ENCODE peak calls at places on chromosomes 3 and 15, in eight cellular contexts. H, Z, A, X, L, R, W and O are unnamed samples. For H3K27me3 and H3K36me3, the result is how much of the 10 kb centered on the place peaks cover.

GRCh38 chr15:73268457-73268856 is 100.3 kb downstream of the HCN4 start:
- DNase-seq in H (no peak), Z (no peak), A (no peak), X (no peak), L (no peak), R (no peak), W (no peak), O (no peak)

GRCh38 chr3:42755681-42756578 is 17.1 kb downstream of the CCDC13 start:
- DNase-seq in H (peak), Z (no peak), A (no peak), X (peak), L (no peak), R (peak), W (no peak), O (peak)

GRCh38 chr3:31165399-31165860 is 271.0 kb upstream of the GADL1 start:
- DNase-seq in H (no peak), Z (no peak), A (no peak), X (peak), L (no peak), R (no peak), W (no peak), O (no peak)

GRCh38 chr3:37216597-37217097 is 42.3 kb upstream of the LRRFIP2 start:
- DNase-seq in H (no peak), Z (no peak), A (no peak), X (no peak), L (no peak), R (no peak), W (no peak), O (no peak)

GRCh38 chr3:61371123-61371522 is 119.9 kb upstream of the FHIT start:
- DNase-seq in H (no peak), Z (no peak), A (no peak), X (peak), L (no peak), R (no peak), W (no peak), O (peak)

GRCh38 chr3:124269619-124270018 is 277.7 kb upstream of the ROPN1 start:
- DNase-seq in H (no peak), Z (no peak), A (no peak), X (no peak), L (no peak), R (no peak), W (no peak), O (no peak)

GRCh38 chr3:184570501-184570900 is 8.9 kb downstream of the EPHB3 start:
- DNase-seq in H (no peak), Z (no peak), A (no peak), X (peak), L (no peak), R (no peak), W (no peak), O (peak)

GRCh38 chr15:82829234-82829633 is 19.8 kb downstream of the WHAMM start:
- DNase-seq in H (no peak), Z (no peak), A (no peak), X (no peak), L (no peak), R (no peak), W (no peak), O (peak)

GRCh38 chr3:187445352-187445751 is 77.2 kb downstream of the RTP4 start:
- DNase-seq in H (no peak), Z (no peak), A (no peak), X (no peak), L (no peak), R (no peak), W (no peak), O (no peak)

GRCh38 chr3:4948395-4948794 is 30.8 kb upstream of the BHLHE40 start:
- DNase-seq in H (no peak), Z (no peak), A (no peak), X (no peak), L (no peak), R (no peak), W (no peak), O (no peak)

GRCh38 chr15:58138106-58138505 is at the start of gene AQP9:
- DNase-seq in H (no peak), Z (no peak), A (no peak), X (no peak), L (no peak), R (peak), W (no peak), O (no peak)

GRCh38 chr3:154209499-154209898 is 88.3 kb downstream of the ARHGEF26 start:
- DNase-seq in H (no peak), Z (no peak), A (no peak), X (no peak), L (no peak), R (no peak), W (no peak), O (no peak)

GRCh38 chr3:21912656-21913055 is 161.6 kb upstream of the ZNF385D start:
- DNase-seq in H (no peak), Z (no peak), A (no peak), X (no peak), L (no peak), R (no peak), W (no peak), O (no peak)

GRCh38 chr3:128863560-128863959 is 15.9 kb upstream of the ACAD9 start:
- DNase-seq in H (no peak), Z (no peak), A (no peak), X (no peak), L (no peak), R (no peak), W (no peak), O (no peak)

GRCh38 chr15:55530861-55531313 is 22.9 kb upstream of the DNAAF4 start:
- DNase-seq in H (no peak), Z (no peak), A (no peak), X (no peak), L (no peak), R (peak), W (no peak), O (no peak)

GRCh38 chr15:71115567-71116351 is 488 bp downstream of the THSD4 start:
- DNase-seq in H (peak), Z (peak), A (peak), X (peak), L (no peak), R (peak), W (peak), O (peak)

GRCh38 chr3:178699810-178700209 is 163.6 kb downstream of the KCNMB2 start:
- DNase-seq in H (no peak), Z (no peak), A (no peak), X (no peak), L (no peak), R (no peak), W (no peak), O (no peak)

GRCh38 chr3:129633751-129634481 is 27.4 kb upstream of the PLXND1 start:
- DNase-seq in H (no peak), Z (no peak), A (no peak), X (no peak), L (no peak), R (no peak), W (no peak), O (peak)

GRCh38 chr3:64916937-64917336 is 229.1 kb upstream of the ADAMTS9 start:
- DNase-seq in H (no peak), Z (no peak), A (no peak), X (no peak), L (no peak), R (no peak), W (no peak), O (peak)

GRCh38 chr15:65767264-65767595 is 24.9 kb downstream of the DENND4A start:
- DNase-seq in H (no peak), Z (no peak), A (no peak), X (no peak), L (no peak), R (no peak), W (no peak), O (no peak)

GRCh38 chr3:81816473-81817260 is 55.2 kb upstream of the GBE1 start:
- DNase-seq in H (no peak), Z (no peak), A (no peak), X (peak), L (no peak), R (no peak), W (no peak), O (no peak)

GRCh38 chr3:100027321-100027720 is 87.0 kb downstream of the FILIP1L start:
- DNase-seq in H (no peak), Z (no peak), A (no peak), X (no peak), L (no peak), R (peak), W (no peak), O (no peak)

GRCh38 chr3:153783804-153784203 is 337.4 kb upstream of the ARHGEF26 start:
- DNase-seq in H (no peak), Z (no peak), A (no peak), X (no peak), L (no peak), R (no peak), W (no peak), O (no peak)

GRCh38 chr3:29307229-29307796 is 26.4 kb downstream of the RBMS3 start:
- DNase-seq in H (no peak), Z (no peak), A (no peak), X (no peak), L (no peak), R (no peak), W (no peak), O (no peak)

GRCh38 chr3:180196658-180197057 is 159.9 kb upstream of the PEX5L start:
- DNase-seq in H (no peak), Z (no peak), A (no peak), X (no peak), L (no peak), R (no peak), W (no peak), O (no peak)

DNA sequence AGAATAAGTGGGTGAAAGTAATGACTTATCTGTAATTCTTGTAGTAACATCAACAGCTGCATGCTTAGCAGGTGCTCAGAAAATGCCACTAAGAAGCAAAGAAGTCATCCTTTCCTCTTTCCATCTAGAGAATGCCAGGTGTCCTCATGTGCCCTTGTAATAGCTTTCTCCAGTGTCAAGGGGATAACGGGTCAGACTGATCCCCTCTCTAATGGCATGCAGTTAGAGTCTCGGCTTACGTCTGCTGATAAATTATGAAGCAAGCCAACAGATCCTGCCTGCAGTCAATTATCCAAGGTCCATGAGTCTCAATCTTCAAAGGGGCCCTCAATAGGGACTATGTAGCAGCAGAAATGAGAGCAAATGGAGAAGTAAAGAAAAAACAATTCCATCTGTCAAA is 162.7 kb upstream of the PEX5L start:
- DNase-seq in H (no peak), Z (no peak), A (no peak), X (no peak), L (no peak), R (no peak), W (no peak), O (no peak)
- H3K4me3 ChIP-seq in H (no peak), Z (no peak), A (no peak), X (no peak), L (no peak), R (no peak), W (no peak), O (no peak)

GRCh38 chr3:71983694-71984093 is 198.7 kb upstream of the PROK2 start:
- DNase-seq in H (no peak), Z (no peak), A (no peak), X (no peak), L (no peak), R (no peak), W (no peak), O (no peak)

GRCh38 chr3:71975573-71975972 is 190.6 kb upstream of the PROK2 start:
- DNase-seq in H (no peak), Z (no peak), A (no peak), X (no peak), L (no peak), R (no peak), W (no peak), O (no peak)

GRCh38 chr3:71977525-71977924 is 192.6 kb upstream of the PROK2 start:
- DNase-seq in H (no peak), Z (no peak), A (no peak), X (no peak), L (no peak), R (no peak), W (no peak), O (no peak)

GRCh38 chr3:71978150-71978721 is 193.3 kb upstream of the PROK2 start:
- DNase-seq in H (no peak), Z (no peak), A (no peak), X (no peak), L (no peak), R (no peak), W (no peak), O (no peak)

DNA sequence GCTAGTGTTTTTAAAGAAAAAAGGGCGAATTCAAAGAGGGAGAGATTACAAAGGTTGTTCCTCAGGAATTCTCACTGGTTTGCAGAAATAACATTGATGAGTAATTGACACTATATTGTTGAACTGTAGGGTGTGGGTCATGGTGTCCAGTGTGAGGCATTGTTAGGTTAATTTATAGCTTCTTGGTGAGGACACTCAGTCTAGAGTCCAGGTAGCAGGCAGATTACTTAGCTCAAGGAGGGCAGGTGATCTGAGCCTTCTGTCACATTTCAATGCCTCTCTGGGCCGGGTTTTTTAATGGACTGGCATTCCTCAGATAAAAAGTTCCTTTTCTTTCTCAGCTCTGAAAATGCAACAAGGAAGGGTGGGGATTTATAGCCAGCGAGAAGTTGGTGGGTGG is 194.2 kb upstream of the PROK2 start:
- DNase-seq in H (no peak), Z (no peak), A (no peak), X (no peak), L (no peak), R (no peak), W (no peak), O (no peak)
- H3K27me3 ChIP-seq in H (under half), Z (under half), A (under half), X (under half), L (under half), R (under half), W (half or more), O (under half)

GRCh38 chr3:142509079-142509478 is 61.2 kb upstream of the XRN1 start:
- DNase-seq in H (no peak), Z (no peak), A (no peak), X (no peak), L (no peak), R (no peak), W (no peak), O (no peak)
- H3K36me3 ChIP-seq in H (under half), Z (under half), A (half or more), X (under half), L (under half), R (under half), W (half or more), O (under half)

GRCh38 chr15:67092726-67093125 is 27.3 kb downstream of the SMAD3 start:
- DNase-seq in H (no peak), Z (no peak), A (no peak), X (no peak), L (no peak), R (no peak), W (no peak), O (no peak)

GRCh38 chr15:67091073-67091965 is 25.9 kb downstream of the SMAD3 start:
- DNase-seq in H (peak), Z (no peak), A (peak), X (no peak), L (no peak), R (peak), W (peak), O (no peak)

GRCh38 chr15:67090297-67091072 is 25.1 kb downstream of the SMAD3 start:
- DNase-seq in H (no peak), Z (no peak), A (no peak), X (no peak), L (no peak), R (no peak), W (no peak), O (no peak)

GRCh38 chr15:67093146-67093874 is 27.9 kb downstream of the SMAD3 start:
- DNase-seq in H (peak), Z (no peak), A (peak), X (no peak), L (peak), R (no peak), W (peak), O (no peak)

DNA sequence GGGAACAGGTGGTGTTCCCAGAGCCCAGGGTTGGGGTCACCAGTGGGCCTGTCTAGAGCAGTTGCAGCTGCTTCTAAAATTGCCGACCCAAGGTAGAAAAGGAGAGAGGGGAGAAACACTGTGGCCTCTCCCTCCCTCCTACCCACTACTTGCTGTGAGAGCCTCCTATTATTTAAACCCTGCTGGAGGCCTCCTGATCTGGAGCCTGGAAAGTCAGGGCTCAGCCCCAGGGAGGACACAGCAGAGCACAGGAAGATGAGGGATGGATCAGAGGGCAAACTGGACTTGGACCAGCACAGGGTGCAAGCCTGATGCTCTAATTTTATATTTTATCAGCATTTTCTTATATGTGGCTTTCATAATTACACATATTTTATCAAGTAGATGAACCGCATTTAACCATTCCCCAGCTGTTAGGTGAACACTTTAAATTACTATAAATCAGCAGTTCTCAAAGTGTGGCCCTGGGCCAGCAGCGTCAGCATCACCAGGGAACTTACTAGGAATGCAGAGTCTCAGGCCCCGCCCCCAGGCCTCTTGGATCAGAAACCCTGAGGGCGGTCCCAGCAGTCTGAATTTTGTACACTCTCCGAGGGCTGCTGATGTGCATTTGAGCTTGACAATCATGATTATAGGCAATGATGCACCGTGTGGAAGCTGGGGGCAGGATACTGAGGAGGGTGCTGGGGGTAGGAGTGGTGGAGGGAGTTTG is 26.7 kb downstream of the SMAD3 start:
- DNase-seq in H (no peak), Z (no peak), A (no peak), X (peak), L (no peak), R (no peak), W (no peak), O (peak)
- H3K4me3 ChIP-seq in H (no peak), Z (no peak), A (no peak), X (peak), L (no peak), R (no peak), W (no peak), O (no peak)

DNA sequence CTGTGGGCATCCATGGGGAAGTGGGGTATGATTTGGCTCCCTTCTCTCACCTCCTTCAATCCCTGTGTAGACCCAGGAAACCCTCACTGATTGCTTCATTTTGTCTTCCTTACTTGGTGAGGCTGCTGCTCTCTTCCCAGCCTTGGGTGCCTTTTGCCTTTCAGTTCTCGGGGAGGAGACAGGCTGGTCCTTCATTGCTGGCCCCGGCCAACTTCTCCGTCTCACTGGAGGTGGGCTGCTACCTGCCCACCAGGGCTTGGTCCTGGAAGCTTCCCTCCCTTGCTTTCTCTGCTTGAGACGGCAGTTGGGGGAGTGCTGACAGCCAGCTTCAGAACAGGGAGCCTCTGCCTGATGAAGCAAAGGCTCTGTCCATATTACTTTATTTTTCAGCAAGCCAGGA is 4.7 kb downstream of the FOXL2 start:
- DNase-seq in H (no peak), Z (no peak), A (no peak), X (no peak), L (no peak), R (no peak), W (no peak), O (no peak)
- H3K27me3 ChIP-seq in H (under half), Z (under half), A (half or more), X (half or more), L (half or more), R (under half), W (half or more), O (half or more)

DNA sequence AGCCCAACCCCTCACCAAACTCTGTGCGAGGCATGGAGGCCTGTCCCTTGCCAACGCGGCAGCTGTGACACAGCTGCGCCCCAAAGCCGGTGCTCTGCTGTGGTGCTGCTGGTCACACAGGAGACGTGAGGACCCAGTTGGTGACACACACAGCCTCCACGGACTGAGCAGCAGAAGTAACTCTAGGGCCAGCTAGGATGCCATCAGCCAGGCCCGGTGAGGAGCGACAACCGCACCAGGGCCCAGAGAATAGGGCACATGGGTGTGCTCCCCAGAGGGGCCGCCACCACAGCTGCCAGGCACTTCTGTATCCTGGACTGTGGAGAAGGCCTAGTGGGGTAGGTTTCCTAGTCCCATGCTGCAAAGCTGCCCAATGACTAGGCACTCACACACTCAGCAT is 10.7 kb downstream of the ZXDC start:
- DNase-seq in H (no peak), Z (no peak), A (no peak), X (no peak), L (no peak), R (no peak), W (no peak), O (no peak)
- H3K36me3 ChIP-seq in H (half or more), Z (under half), A (half or more), X (under half), L (under half), R (half or more), W (half or more), O (half or more)

GRCh38 chr3:159988617-159989251 is at the start of gene IL12A:
- DNase-seq in H (peak), Z (peak), A (peak), X (peak), L (peak), R (peak), W (peak), O (peak)

GRCh38 chr3:159992601-159993000 is 4.0 kb downstream of the IL12A start:
- DNase-seq in H (no peak), Z (no peak), A (no peak), X (no peak), L (no peak), R (no peak), W (no peak), O (no peak)

GRCh38 chr3:159989973-159990846 is 1.6 kb downstream of the IL12A start:
- DNase-seq in H (no peak), Z (no peak), A (no peak), X (no peak), L (no peak), R (no peak), W (no peak), O (peak)

GRCh38 chr3:159994182-159994581 is 5.5 kb downstream of the IL12A start:
- DNase-seq in H (no peak), Z (no peak), A (no peak), X (no peak), L (no peak), R (no peak), W (no peak), O (no peak)

DNA sequence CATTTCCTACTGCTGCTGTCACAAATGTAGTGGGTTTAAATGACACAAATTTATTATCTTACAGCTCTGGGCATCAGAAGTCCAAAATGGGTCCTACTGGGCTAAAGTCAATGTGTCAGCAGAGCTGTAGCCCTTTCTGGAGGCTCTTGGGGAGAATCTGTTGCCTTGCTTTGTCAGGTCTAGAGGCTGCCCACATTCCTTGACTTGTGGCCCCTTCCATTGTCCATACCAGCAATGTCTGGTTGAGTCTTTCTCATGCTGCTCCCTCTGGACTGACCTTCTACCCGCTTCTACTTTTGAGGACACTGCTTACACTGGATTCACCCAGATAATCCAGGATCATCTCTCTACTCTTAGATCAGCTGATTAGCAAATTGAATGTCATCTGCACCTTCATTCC is 3.0 kb downstream of the IL12A start:
- DNase-seq in H (no peak), Z (no peak), A (no peak), X (no peak), L (no peak), R (no peak), W (no peak), O (no peak)
- H3K4me3 ChIP-seq in H (no peak), Z (no peak), A (no peak), X (no peak), L (no peak), R (no peak), W (no peak), O (no peak)